ENCODE peak calls at places on chromosome 5, in six cellular contexts. One of them, this sample, is unnamed.
A peak's percentile ranks its signal among the peaks of the same experiment; 100 is the strongest.

GRCh38 chr5:34914671-34915138 is 599 bp downstream of the RAD1 start:
- DNase-seq in thyroid gland: peak; percentile 33
- DNase-seq in OCI-LY7: peak; percentile 44
- DNase-seq in neural progenitor cell: no peak
- DNase-seq in GM12878: no peak
- DNase-seq in uterus: peak; percentile 26
- DNase-seq in this sample: peak; percentile 28

GRCh38 chr5:3342271-3343100 is 253.1 kb upstream of the IRX1 start:
- DNase-seq in thyroid gland: no peak
- DNase-seq in OCI-LY7: no peak
- DNase-seq in neural progenitor cell: no peak
- DNase-seq in GM12878: no peak
- DNase-seq in uterus: no peak
- DNase-seq in this sample: no peak

GRCh38 chr5:145701404-145701803 is 133.7 kb downstream of the PRELID2 start:
- DNase-seq in thyroid gland: no peak
- DNase-seq in OCI-LY7: no peak
- DNase-seq in neural progenitor cell: no peak
- DNase-seq in GM12878: no peak
- DNase-seq in uterus: no peak
- DNase-seq in this sample: no peak

GRCh38 chr5:136133416-136134383 is 1.1 kb downstream of the SMAD5 start:
- DNase-seq in thyroid gland: peak; percentile 63
- DNase-seq in OCI-LY7: peak; percentile 52
- DNase-seq in neural progenitor cell: peak; percentile 77
- DNase-seq in GM12878: no peak
- DNase-seq in uterus: peak; percentile 30
- DNase-seq in this sample: peak; percentile 20

GRCh38 chr5:54651482-54652076 is 134.0 kb downstream of the SNX18 start:
- DNase-seq in thyroid gland: peak; percentile 97
- DNase-seq in OCI-LY7: no peak
- DNase-seq in neural progenitor cell: no peak
- DNase-seq in GM12878: no peak
- DNase-seq in uterus: peak; percentile 80
- DNase-seq in this sample: no peak

GRCh38 chr5:177098103-177098771 is 11.5 kb downstream of the FGFR4 start:
- DNase-seq in thyroid gland: no peak
- DNase-seq in OCI-LY7: no peak
- DNase-seq in neural progenitor cell: no peak
- DNase-seq in GM12878: no peak
- DNase-seq in uterus: no peak
- DNase-seq in this sample: no peak

GRCh38 chr5:174687503-174687902 is 36.9 kb upstream of the MSX2 start:
- DNase-seq in thyroid gland: no peak
- DNase-seq in OCI-LY7: no peak
- DNase-seq in neural progenitor cell: no peak
- DNase-seq in GM12878: no peak
- DNase-seq in uterus: no peak
- DNase-seq in this sample: no peak

GRCh38 chr5:117657591-117657990 is 1083.0 kb upstream of the SEMA6A start:
- DNase-seq in thyroid gland: no peak
- DNase-seq in OCI-LY7: no peak
- DNase-seq in neural progenitor cell: no peak
- DNase-seq in GM12878: no peak
- DNase-seq in uterus: no peak
- DNase-seq in this sample: no peak

DNA sequence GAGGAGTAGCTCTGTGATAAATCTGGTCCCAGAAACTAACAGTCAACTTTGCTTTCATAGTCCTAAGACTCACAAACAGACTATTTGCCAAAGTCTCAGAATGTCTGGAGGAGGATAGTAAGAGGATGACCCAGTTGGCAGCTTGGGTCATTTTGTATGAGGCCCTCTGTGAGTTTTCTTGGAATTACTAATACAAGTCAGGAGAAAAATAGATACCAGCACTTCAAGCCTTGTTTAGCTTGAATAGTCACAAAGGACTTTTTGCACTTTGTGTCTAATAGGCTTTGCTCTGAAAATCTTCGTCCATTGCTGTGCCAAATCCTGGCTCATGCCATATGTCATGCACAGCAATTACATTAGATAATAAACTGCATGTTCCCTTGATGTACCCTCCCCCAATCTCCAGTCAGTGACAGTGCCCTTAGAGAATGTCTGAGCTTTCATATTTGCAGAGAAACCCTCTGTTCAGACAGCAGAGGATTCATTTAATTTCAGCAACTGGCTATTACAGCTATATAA is 612.8 kb downstream of the CSNK1G3 start:
- DNase-seq in thyroid gland: no peak
- DNase-seq in OCI-LY7: no peak
- DNase-seq in neural progenitor cell: no peak
- DNase-seq in GM12878: no peak
- DNase-seq in uterus: no peak
- DNase-seq in this sample: no peak
- H3K27ac ChIP-seq in thyroid gland: no peak overlapping the region
- H3K27ac ChIP-seq in OCI-LY7: no peak overlapping the region
- H3K27ac ChIP-seq in neural progenitor cell: no peak overlapping the region
- H3K27ac ChIP-seq in GM12878: no peak overlapping the region
- H3K27ac ChIP-seq in uterus: no peak overlapping the region
- H3K27ac ChIP-seq in this sample: no peak overlapping the region

GRCh38 chr5:73437126-73438047 is 11.2 kb downstream of the FOXD1 start:
- DNase-seq in thyroid gland: no peak
- DNase-seq in OCI-LY7: no peak
- DNase-seq in neural progenitor cell: peak; percentile 91
- DNase-seq in GM12878: no peak
- DNase-seq in uterus: no peak
- DNase-seq in this sample: no peak
- H3K4me3 ChIP-seq in thyroid gland: no peak overlapping the region
- H3K4me3 ChIP-seq in OCI-LY7: no peak overlapping the region
- H3K4me3 ChIP-seq in neural progenitor cell: peak overlapping the region; percentile 43
- H3K4me3 ChIP-seq in GM12878: no peak overlapping the region
- H3K4me3 ChIP-seq in uterus: no peak overlapping the region
- H3K4me3 ChIP-seq in this sample: no peak overlapping the region

GRCh38 chr5:151123897-151124751 is 33.5 kb downstream of the ANXA6 start:
- DNase-seq in thyroid gland: peak; percentile 87
- DNase-seq in OCI-LY7: peak; percentile 97
- DNase-seq in neural progenitor cell: peak; percentile 16
- DNase-seq in GM12878: peak; percentile 88
- DNase-seq in uterus: peak; percentile 45
- DNase-seq in this sample: no peak
- H3K36me3 ChIP-seq in thyroid gland: peaks cover 36% of the 10 kb centered on the region
- H3K36me3 ChIP-seq in OCI-LY7: peaks cover 23% of the 10 kb centered on the region
- H3K36me3 ChIP-seq in neural progenitor cell: no peaks in the 10 kb centered on the region
- H3K36me3 ChIP-seq in GM12878: peaks cover 60% of the 10 kb centered on the region
- H3K36me3 ChIP-seq in uterus: no peaks in the 10 kb centered on the region
- H3K36me3 ChIP-seq in this sample: peaks cover 93% of the 10 kb centered on the region

GRCh38 chr5:33685873-33686550 is 205.8 kb downstream of the ADAMTS12 start:
- DNase-seq in thyroid gland: no peak
- DNase-seq in OCI-LY7: no peak
- DNase-seq in neural progenitor cell: peak; percentile 32
- DNase-seq in GM12878: no peak
- DNase-seq in uterus: no peak
- DNase-seq in this sample: no peak
- H3K27ac ChIP-seq in thyroid gland: no peak overlapping the region
- H3K27ac ChIP-seq in OCI-LY7: no peak overlapping the region
- H3K27ac ChIP-seq in neural progenitor cell: no peak overlapping the region
- H3K27ac ChIP-seq in GM12878: no peak overlapping the region
- H3K27ac ChIP-seq in uterus: no peak overlapping the region
- H3K27ac ChIP-seq in this sample: no peak overlapping the region

GRCh38 chr5:95283761-95284511 is 958 bp downstream of the MCTP1 start:
- DNase-seq in thyroid gland: peak; percentile 84
- DNase-seq in OCI-LY7: no peak
- DNase-seq in neural progenitor cell: peak; percentile 69
- DNase-seq in GM12878: no peak
- DNase-seq in uterus: no peak
- DNase-seq in this sample: peak; percentile 13
- H3K4me3 ChIP-seq in thyroid gland: peak overlapping the region; percentile 21
- H3K4me3 ChIP-seq in OCI-LY7: no peak overlapping the region
- H3K4me3 ChIP-seq in neural progenitor cell: peak overlapping the region; percentile 63
- H3K4me3 ChIP-seq in GM12878: peak overlapping the region; percentile 67
- H3K4me3 ChIP-seq in uterus: peak overlapping the region; percentile 30
- H3K4me3 ChIP-seq in this sample: no peak overlapping the region

GRCh38 chr5:68522863-68523262 is 307.3 kb downstream of the PIK3R1 start:
- DNase-seq in thyroid gland: no peak
- DNase-seq in OCI-LY7: no peak
- DNase-seq in neural progenitor cell: no peak
- DNase-seq in GM12878: no peak
- DNase-seq in uterus: peak; percentile 56
- DNase-seq in this sample: no peak

GRCh38 chr5:68515514-68515913 is 300.0 kb downstream of the PIK3R1 start:
- DNase-seq in thyroid gland: no peak
- DNase-seq in OCI-LY7: no peak
- DNase-seq in neural progenitor cell: no peak
- DNase-seq in GM12878: no peak
- DNase-seq in uterus: no peak
- DNase-seq in this sample: no peak

GRCh38 chr5:68519135-68519534 is 303.6 kb downstream of the PIK3R1 start:
- DNase-seq in thyroid gland: no peak
- DNase-seq in OCI-LY7: no peak
- DNase-seq in neural progenitor cell: no peak
- DNase-seq in GM12878: no peak
- DNase-seq in uterus: no peak
- DNase-seq in this sample: no peak

GRCh38 chr5:68518286-68518685 is 302.7 kb downstream of the PIK3R1 start:
- DNase-seq in thyroid gland: no peak
- DNase-seq in OCI-LY7: no peak
- DNase-seq in neural progenitor cell: no peak
- DNase-seq in GM12878: no peak
- DNase-seq in uterus: no peak
- DNase-seq in this sample: no peak
- H3K36me3 ChIP-seq in thyroid gland: no peaks in the 10 kb centered on the region
- H3K36me3 ChIP-seq in OCI-LY7: no peaks in the 10 kb centered on the region
- H3K36me3 ChIP-seq in neural progenitor cell: no peaks in the 10 kb centered on the region
- H3K36me3 ChIP-seq in GM12878: no peaks in the 10 kb centered on the region
- H3K36me3 ChIP-seq in uterus: no peaks in the 10 kb centered on the region
- H3K36me3 ChIP-seq in this sample: no peaks in the 10 kb centered on the region

This sample was measured in CD4-positive, CD25-positive, alpha-beta regulatory T cell.